ENCODE peak calls at places on chromosomes 3 and 15, in six cellular contexts. V is kidney, C is endodermal cell, O is MM.1S, Z is RWPE2, E is breast epithelium. B is an unnamed sample.

GRCh38 chr15:61227269-61228024 is 1.7 kb downstream of the RORA start:
- DNase-seq in V (peak; percentile 62), C (peak; percentile 67), O (no peak), Z (no peak), E (no peak), B (no peak)

GRCh38 chr3:8519156-8519555 is 17.5 kb downstream of the LMCD1 start:
- DNase-seq in V (no peak), C (no peak), O (no peak), Z (no peak), E (no peak), B (no peak)

GRCh38 chr15:74314897-74315438 is 52.5 kb downstream of the CYP11A1 start:
- DNase-seq in V (no peak), C (no peak), O (no peak), Z (no peak), E (no peak), B (no peak)

GRCh38 chr3:38829404-38829803 is 13.4 kb upstream of the SCN10A start:
- DNase-seq in V (no peak), C (no peak), O (no peak), Z (no peak), E (no peak), B (no peak)

GRCh38 chr3:186472466-186473008 is 71.6 kb downstream of the CRYGS start:
- DNase-seq in V (no peak), C (no peak), O (no peak), Z (no peak), E (no peak), B (no peak)

GRCh38 chr3:134013280-134013679 is 16.4 kb downstream of the SLCO2A1 start:
- DNase-seq in V (no peak), C (no peak), O (no peak), Z (no peak), E (no peak), B (no peak)

GRCh38 chr15:39171944-39172368 is 408.9 kb upstream of the THBS1 start:
- DNase-seq in V (peak; percentile 79), C (peak; percentile 90), O (peak; percentile 62), Z (peak; percentile 94), E (no peak), B (no peak)

GRCh38 chr3:148254402-148254801 is 443.3 kb upstream of the AGTR1 start:
- DNase-seq in V (no peak), C (no peak), O (no peak), Z (no peak), E (no peak), B (no peak)

GRCh38 chr15:63189955-63190691 is 717 bp downstream of the RAB8B start:
- DNase-seq in V (no peak), C (peak; percentile 56), O (no peak), Z (no peak), E (no peak), B (no peak)

GRCh38 chr3:188633206-188633605 is 479.2 kb downstream of the LPP start:
- DNase-seq in V (no peak), C (no peak), O (no peak), Z (no peak), E (no peak), B (no peak)

GRCh38 chr15:101091080-101092017 is 160.5 kb downstream of the CHSY1 start:
- DNase-seq in V (no peak), C (peak; percentile 43), O (no peak), Z (peak; percentile 69), E (no peak), B (no peak)

DNA sequence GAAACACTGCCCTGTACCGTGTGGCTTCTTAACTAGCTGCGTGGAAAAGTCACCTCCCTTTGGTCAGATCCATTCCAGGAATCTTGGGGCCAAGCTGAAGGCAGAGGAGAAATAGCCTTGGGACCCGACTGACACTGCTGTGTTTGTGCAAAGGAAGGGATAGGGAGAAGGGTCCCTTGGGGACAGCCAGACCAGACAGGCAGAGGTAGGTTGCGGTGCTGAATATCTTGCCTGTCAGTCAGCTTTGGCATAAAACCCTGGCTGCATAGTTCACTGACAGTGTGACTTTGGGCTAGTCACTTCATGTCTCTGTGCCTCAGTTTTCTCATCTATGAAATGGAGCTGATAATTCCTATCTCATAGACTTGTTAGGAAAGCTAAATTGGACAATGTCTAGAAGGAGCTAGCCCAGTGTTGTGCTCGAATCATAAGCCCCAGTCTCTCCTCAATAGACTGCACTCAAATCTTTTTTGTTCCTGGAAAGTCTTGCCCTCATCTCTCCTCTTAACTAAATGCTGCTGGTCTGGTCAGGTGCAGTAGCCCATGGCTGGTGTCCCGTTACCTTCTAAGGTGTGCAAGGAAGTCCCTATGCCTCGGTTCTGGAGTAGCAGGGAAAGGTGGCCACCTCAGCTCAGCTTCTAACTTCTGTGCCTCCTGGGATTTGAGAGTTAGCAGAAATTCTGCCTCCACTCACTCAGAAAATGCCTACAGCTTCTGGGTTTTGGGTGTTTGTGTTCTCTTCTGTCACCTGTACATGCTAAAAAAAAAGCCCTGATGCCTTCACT is 25.8 kb downstream of the FGD5 start:
- DNase-seq in V (no peak), C (no peak), O (no peak), Z (no peak), E (no peak), B (no peak)
- H3K4me1 ChIP-seq in V (no peaks in the 10 kb centered on the region), C (peaks cover 22% of the 10 kb centered on the region), O (peaks cover 6% of the 10 kb centered on the region), Z (no peaks in the 10 kb centered on the region), E (no peaks in the 10 kb centered on the region), B (peaks cover 8% of the 10 kb centered on the region)

GRCh38 chr3:21751891-21752290 is 881 bp upstream of the ZNF385D start:
- DNase-seq in V (no peak), C (no peak), O (no peak), Z (no peak), E (no peak), B (no peak)
- H3K4me3 ChIP-seq in V (no peak overlapping the region), C (no peak overlapping the region), O (no peak overlapping the region), Z (no peak overlapping the region), E (peak overlapping the region; percentile 70), B (no peak overlapping the region)

GRCh38 chr3:111862974-111863373 is 3.9 kb downstream of the PHLDB2 start:
- DNase-seq in V (no peak), C (no peak), O (no peak), Z (no peak), E (no peak), B (no peak)

GRCh38 chr3:111861396-111861795 is 2.3 kb downstream of the PHLDB2 start:
- DNase-seq in V (no peak), C (no peak), O (no peak), Z (no peak), E (no peak), B (no peak)

GRCh38 chr3:111863942-111864341 is 4.9 kb downstream of the PHLDB2 start:
- DNase-seq in V (no peak), C (no peak), O (no peak), Z (no peak), E (no peak), B (no peak)

GRCh38 chr3:111859974-111860859 is 1.2 kb downstream of the PHLDB2 start:
- DNase-seq in V (peak; percentile 90), C (peak; percentile 94), O (peak; percentile 94), Z (peak; percentile 77), E (peak; percentile 66), B (peak; percentile 36)

GRCh38 chr3:111862415-111862814 is 3.4 kb downstream of the PHLDB2 start:
- DNase-seq in V (no peak), C (no peak), O (no peak), Z (no peak), E (no peak), B (no peak)
- H3K4me1 ChIP-seq in V (peaks cover 44% of the 10 kb centered on the region), C (peaks cover 28% of the 10 kb centered on the region), O (peaks cover 6% of the 10 kb centered on the region), Z (peaks cover 54% of the 10 kb centered on the region), E (no peaks in the 10 kb centered on the region), B (peaks cover 7% of the 10 kb centered on the region)

DNA sequence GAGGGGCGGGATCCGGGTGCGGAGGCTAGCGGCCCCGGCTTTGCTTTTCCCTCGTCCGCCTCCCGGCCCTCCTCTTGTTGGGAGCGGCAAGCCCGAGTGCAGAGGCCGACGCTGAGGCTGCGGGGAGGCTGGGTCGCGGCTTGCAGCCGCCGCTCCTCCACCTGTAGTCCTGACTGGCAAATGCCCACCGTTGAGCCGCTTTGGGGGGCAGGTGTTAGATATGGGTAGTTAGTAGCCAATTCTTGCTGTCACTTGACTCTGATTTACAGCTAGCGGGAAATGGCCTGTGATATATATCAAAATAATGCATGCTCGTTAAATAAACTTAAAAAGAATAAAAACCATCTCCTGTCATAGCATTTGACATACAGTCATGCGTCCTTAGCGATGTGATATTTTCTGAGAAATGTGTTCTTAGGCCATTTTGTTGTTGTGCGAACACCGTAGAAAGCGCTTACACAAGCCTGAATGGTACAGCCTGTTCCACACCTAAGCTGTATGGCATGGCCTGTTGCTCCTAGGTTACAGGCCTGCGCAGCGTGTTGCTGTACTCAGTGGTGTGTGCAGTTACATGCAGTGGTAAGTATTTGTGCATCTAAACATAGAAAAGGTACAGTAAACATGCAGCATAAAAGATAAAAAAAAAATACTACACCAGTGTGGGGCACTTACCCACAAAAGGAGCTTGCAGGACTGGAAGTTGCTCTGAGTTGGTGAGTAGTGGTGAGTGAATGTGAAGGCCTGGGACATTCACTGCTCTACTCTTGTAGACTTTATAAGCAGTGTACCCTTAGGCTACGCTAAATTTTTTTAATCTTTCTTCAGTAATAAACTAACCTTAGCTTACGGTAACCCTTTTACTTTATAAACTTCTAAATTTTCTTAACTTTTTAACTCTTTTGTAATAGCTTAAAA is 873 bp downstream of the CAPN7 start:
- DNase-seq in V (no peak), C (peak; percentile 63), O (peak; percentile 63), Z (peak; percentile 58), E (peak; percentile 60), B (no peak)
- H3K4me3 ChIP-seq in V (peak overlapping the region; percentile 95), C (peak overlapping the region; percentile 95), O (peak overlapping the region; percentile 89), Z (peak overlapping the region; percentile 99), E (peak overlapping the region; percentile 85), B (peak overlapping the region; percentile 92)

GRCh38 chr3:13187593-13187992 is 114.4 kb upstream of the IQSEC1 start:
- DNase-seq in V (peak; percentile 0), C (no peak), O (no peak), Z (no peak), E (no peak), B (no peak)

GRCh38 chr3:13188975-13189374 is 115.7 kb upstream of the IQSEC1 start:
- DNase-seq in V (peak; percentile 33), C (no peak), O (no peak), Z (no peak), E (peak; percentile 40), B (no peak)

GRCh38 chr3:13186416-13186815 is 113.2 kb upstream of the IQSEC1 start:
- DNase-seq in V (peak; percentile 36), C (no peak), O (no peak), Z (no peak), E (peak; percentile 34), B (no peak)

GRCh38 chr3:13189639-13190375 is 116.6 kb upstream of the IQSEC1 start:
- DNase-seq in V (peak; percentile 52), C (peak; percentile 45), O (no peak), Z (no peak), E (peak; percentile 42), B (peak; percentile 18)

DNA sequence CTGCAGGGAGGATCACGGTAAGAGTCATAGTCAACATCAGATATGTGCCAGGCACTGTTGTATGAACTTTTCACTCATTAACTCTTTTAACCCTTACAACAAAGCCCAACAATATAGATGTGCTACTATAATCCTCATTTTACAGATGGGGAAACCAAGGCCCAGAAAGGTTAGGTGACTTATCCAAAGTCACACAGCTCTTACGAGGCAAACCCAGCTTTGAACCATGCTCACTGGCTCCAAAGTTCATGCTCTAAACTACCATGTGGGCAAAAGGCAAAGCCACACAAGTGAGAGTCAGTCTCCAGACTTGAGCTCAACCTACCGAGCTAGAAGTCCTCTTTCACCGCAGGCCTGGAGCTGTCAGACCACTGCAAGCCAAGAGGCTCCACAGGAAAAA is 115.2 kb upstream of the IQSEC1 start:
- DNase-seq in V (no peak), C (no peak), O (no peak), Z (no peak), E (no peak), B (no peak)
- H3K4me1 ChIP-seq in V (no peaks in the 10 kb centered on the region), C (no peaks in the 10 kb centered on the region), O (no peaks in the 10 kb centered on the region), Z (no peaks in the 10 kb centered on the region), E (no peaks in the 10 kb centered on the region), B (peaks cover 10% of the 10 kb centered on the region)

GRCh38 chr3:64293121-64293520 is 67.9 kb upstream of the PRICKLE2 start:
- DNase-seq in V (no peak), C (no peak), O (no peak), Z (no peak), E (no peak), B (no peak)
- H3K4me3 ChIP-seq in V (no peak overlapping the region), C (no peak overlapping the region), O (no peak overlapping the region), Z (no peak overlapping the region), E (no peak overlapping the region), B (no peak overlapping the region)